ENCODE peak calls at places on chromosomes 12 and 14, in five cellular contexts. One of them, this sample, is unnamed.

GRCh38 chr12:10722502-10722904 is 620 bp downstream of the YBX3 start:
- DNase-seq in neuronal stem cell: peak
- DNase-seq in IMR-90: peak
- DNase-seq in trophoblast cell: peak
- DNase-seq in H9: no peak
- DNase-seq in this sample: no peak

GRCh38 chr12:3463927-3464326 is 27.1 kb upstream of the PRMT8 start:
- DNase-seq in neuronal stem cell: no peak
- DNase-seq in IMR-90: no peak
- DNase-seq in trophoblast cell: no peak
- DNase-seq in H9: no peak
- DNase-seq in this sample: no peak

GRCh38 chr14:103500148-103500990 is 22.3 kb downstream of the CKB start:
- DNase-seq in IMR-90: peak
- DNase-seq in trophoblast cell: peak
- DNase-seq in H9: peak
- DNase-seq in neuronal stem cell: peak
- DNase-seq in this sample: peak

GRCh38 chr14:53461823-53462222 is 308.7 kb upstream of the DDHD1 start:
- DNase-seq in IMR-90: no peak
- DNase-seq in trophoblast cell: no peak
- DNase-seq in H9: no peak
- DNase-seq in neuronal stem cell: no peak
- DNase-seq in this sample: peak

GRCh38 chr14:68137704-68138619 is 318.4 kb downstream of the RAD51B start:
- DNase-seq in H9: peak
- DNase-seq in neuronal stem cell: peak
- DNase-seq in trophoblast cell: peak
- DNase-seq in IMR-90: peak
- DNase-seq in this sample: peak

GRCh38 chr12:81992461-81992860 is 233.3 kb upstream of the PPFIA2 start:
- DNase-seq in IMR-90: no peak
- DNase-seq in H9: peak
- DNase-seq in trophoblast cell: no peak
- DNase-seq in neuronal stem cell: peak
- DNase-seq in this sample: peak

GRCh38 chr14:85482549-85482948 is 47.4 kb upstream of the FLRT2 start:
- DNase-seq in IMR-90: no peak
- DNase-seq in neuronal stem cell: no peak
- DNase-seq in trophoblast cell: no peak
- DNase-seq in H9: no peak
- DNase-seq in this sample: no peak

GRCh38 chr14:99955826-99956455 is 109.3 kb upstream of the EVL start:
- DNase-seq in trophoblast cell: no peak
- DNase-seq in H9: no peak
- DNase-seq in neuronal stem cell: no peak
- DNase-seq in IMR-90: no peak
- DNase-seq in this sample: no peak

GRCh38 chr14:103711516-103712431 is 3.5 kb downstream of the XRCC3 start:
- DNase-seq in H9: no peak
- DNase-seq in neuronal stem cell: no peak
- DNase-seq in IMR-90: no peak
- DNase-seq in trophoblast cell: no peak
- DNase-seq in this sample: no peak

GRCh38 chr12:113519464-113520191 is 48.0 kb upstream of the LHX5 start:
- DNase-seq in trophoblast cell: no peak
- DNase-seq in H9: no peak
- DNase-seq in IMR-90: no peak
- DNase-seq in neuronal stem cell: peak
- DNase-seq in this sample: no peak

GRCh38 chr12:62190921-62191746 is 69.1 kb upstream of the USP15 start:
- DNase-seq in H9: peak
- DNase-seq in neuronal stem cell: peak
- DNase-seq in trophoblast cell: peak
- DNase-seq in IMR-90: peak
- DNase-seq in this sample: peak

GRCh38 chr14:24833385-24833784 is 199.4 kb upstream of the GZMB start:
- DNase-seq in trophoblast cell: no peak
- DNase-seq in H9: no peak
- DNase-seq in IMR-90: no peak
- DNase-seq in neuronal stem cell: no peak
- DNase-seq in this sample: no peak

GRCh38 chr12:9948606-9949286 is 16.6 kb upstream of the CLEC2A start:
- DNase-seq in IMR-90: no peak
- DNase-seq in neuronal stem cell: no peak
- DNase-seq in trophoblast cell: no peak
- DNase-seq in H9: no peak
- DNase-seq in this sample: no peak

GRCh38 chr12:49974231-49974675 is 1.5 kb downstream of the AQP6 start:
- DNase-seq in IMR-90: peak
- DNase-seq in neuronal stem cell: no peak
- DNase-seq in trophoblast cell: peak
- DNase-seq in H9: peak
- DNase-seq in this sample: peak

GRCh38 chr12:57236925-57237652 is 7.6 kb downstream of the SHMT2 start:
- DNase-seq in IMR-90: no peak
- DNase-seq in trophoblast cell: no peak
- DNase-seq in neuronal stem cell: no peak
- DNase-seq in H9: peak
- DNase-seq in this sample: peak

GRCh38 chr14:20680843-20681347 is 3.5 kb upstream of the RNASE4 start:
- DNase-seq in neuronal stem cell: no peak
- DNase-seq in IMR-90: no peak
- DNase-seq in H9: no peak
- DNase-seq in trophoblast cell: no peak
- DNase-seq in this sample: no peak

GRCh38 chr12:12881495-12881894 is 9.9 kb upstream of the GPRC5A start:
- DNase-seq in trophoblast cell: peak
- DNase-seq in H9: no peak
- DNase-seq in neuronal stem cell: no peak
- DNase-seq in IMR-90: peak
- DNase-seq in this sample: no peak

GRCh38 chr14:78448483-78449094 is 278.4 kb downstream of the NRXN3 start:
- DNase-seq in H9: peak
- DNase-seq in trophoblast cell: peak
- DNase-seq in neuronal stem cell: peak
- DNase-seq in IMR-90: no peak
- DNase-seq in this sample: peak

GRCh38 chr14:69643430-69644200 is 32.2 kb downstream of the SUSD6 start:
- DNase-seq in trophoblast cell: no peak
- DNase-seq in neuronal stem cell: no peak
- DNase-seq in H9: no peak
- DNase-seq in IMR-90: peak
- DNase-seq in this sample: no peak

GRCh38 chr12:107912421-107913004 is 138.0 kb downstream of the ASCL4 start:
- DNase-seq in trophoblast cell: peak
- DNase-seq in neuronal stem cell: peak
- DNase-seq in H9: peak
- DNase-seq in IMR-90: no peak
- DNase-seq in this sample: peak

GRCh38 chr14:101501341-101501740 is 60.0 kb upstream of the DIO3 start:
- DNase-seq in trophoblast cell: no peak
- DNase-seq in H9: peak
- DNase-seq in IMR-90: no peak
- DNase-seq in neuronal stem cell: no peak
- DNase-seq in this sample: no peak

GRCh38 chr14:73261520-73262426 is 24.5 kb downstream of the PAPLN start:
- DNase-seq in trophoblast cell: no peak
- DNase-seq in H9: no peak
- DNase-seq in neuronal stem cell: no peak
- DNase-seq in IMR-90: no peak
- DNase-seq in this sample: no peak

GRCh38 chr14:68208218-68208617 is 388.6 kb downstream of the RAD51B start:
- DNase-seq in neuronal stem cell: no peak
- DNase-seq in IMR-90: no peak
- DNase-seq in H9: no peak
- DNase-seq in trophoblast cell: no peak
- DNase-seq in this sample: no peak

GRCh38 chr14:100275214-100275613 is 31.0 kb downstream of the SLC25A29 start:
- DNase-seq in IMR-90: no peak
- DNase-seq in trophoblast cell: no peak
- DNase-seq in neuronal stem cell: no peak
- DNase-seq in H9: no peak
- DNase-seq in this sample: no peak

GRCh38 chr14:69559581-69560011 is 15.1 kb downstream of the CCDC177 start:
- DNase-seq in IMR-90: no peak
- DNase-seq in trophoblast cell: no peak
- DNase-seq in H9: no peak
- DNase-seq in neuronal stem cell: no peak
- DNase-seq in this sample: no peak

GRCh38 chr14:49303952-49304516 is 282.1 kb downstream of the RPS29 start:
- DNase-seq in trophoblast cell: peak
- DNase-seq in IMR-90: peak
- DNase-seq in neuronal stem cell: peak
- DNase-seq in H9: peak
- DNase-seq in this sample: peak

GRCh38 chr12:54016478-54016964 is 7.7 kb downstream of the HOXC8 start:
- DNase-seq in trophoblast cell: peak
- DNase-seq in IMR-90: peak
- DNase-seq in H9: no peak
- DNase-seq in neuronal stem cell: no peak
- DNase-seq in this sample: no peak

GRCh38 chr14:52025310-52025709 is 36.0 kb downstream of the RTRAF start:
- DNase-seq in IMR-90: peak
- DNase-seq in trophoblast cell: no peak
- DNase-seq in H9: no peak
- DNase-seq in neuronal stem cell: no peak
- DNase-seq in this sample: no peak

GRCh38 chr14:87896393-87897380 is 96.3 kb downstream of the GALC start:
- DNase-seq in trophoblast cell: peak
- DNase-seq in neuronal stem cell: peak
- DNase-seq in IMR-90: peak
- DNase-seq in H9: no peak
- DNase-seq in this sample: peak

GRCh38 chr12:50581226-50582184 is 76.7 kb downstream of the DIP2B start:
- DNase-seq in IMR-90: peak
- DNase-seq in trophoblast cell: peak
- DNase-seq in neuronal stem cell: no peak
- DNase-seq in H9: no peak
- DNase-seq in this sample: no peak

GRCh38 chr14:81366259-81366658 is 33.9 kb downstream of the STON2 start:
- DNase-seq in H9: no peak
- DNase-seq in neuronal stem cell: no peak
- DNase-seq in IMR-90: no peak
- DNase-seq in trophoblast cell: no peak
- DNase-seq in this sample: peak

GRCh38 chr12:40632933-40633332 is 59.3 kb upstream of the CNTN1 start:
- DNase-seq in trophoblast cell: peak
- DNase-seq in neuronal stem cell: no peak
- DNase-seq in IMR-90: no peak
- DNase-seq in H9: no peak
- DNase-seq in this sample: no peak

GRCh38 chr12:591571-592505 is 71.4 kb downstream of the NINJ2 start:
- DNase-seq in neuronal stem cell: no peak
- DNase-seq in H9: no peak
- DNase-seq in IMR-90: no peak
- DNase-seq in trophoblast cell: peak
- DNase-seq in this sample: no peak
- H2BK5ac ChIP-seq in neuronal stem cell: no peak
- H2BK5ac ChIP-seq in H9: no peak
- H2BK5ac ChIP-seq in IMR-90: no peak
- H2BK5ac ChIP-seq in trophoblast cell: no peak
- H2BK5ac ChIP-seq in this sample: no peak

GRCh38 chr12:111339306-111339938 is 29.5 kb downstream of the PHETA1 start:
- DNase-seq in IMR-90: no peak
- DNase-seq in neuronal stem cell: no peak
- DNase-seq in trophoblast cell: no peak
- DNase-seq in H9: no peak
- DNase-seq in this sample: peak
- H2BK5ac ChIP-seq in IMR-90: no peak
- H2BK5ac ChIP-seq in neuronal stem cell: no peak
- H2BK5ac ChIP-seq in trophoblast cell: no peak
- H2BK5ac ChIP-seq in H9: no peak
- H2BK5ac ChIP-seq in this sample: no peak

GRCh38 chr12:1777798-1778197 is 42.6 kb upstream of the LRTM2 start:
- DNase-seq in neuronal stem cell: no peak
- DNase-seq in trophoblast cell: peak
- DNase-seq in H9: no peak
- DNase-seq in IMR-90: peak
- DNase-seq in this sample: no peak

GRCh38 chr12:1778911-1779310 is 41.5 kb upstream of the LRTM2 start:
- DNase-seq in trophoblast cell: no peak
- DNase-seq in neuronal stem cell: no peak
- DNase-seq in IMR-90: no peak
- DNase-seq in H9: no peak
- DNase-seq in this sample: no peak

GRCh38 chr12:1779783-1780182 is 40.6 kb upstream of the LRTM2 start:
- DNase-seq in IMR-90: peak
- DNase-seq in neuronal stem cell: no peak
- DNase-seq in trophoblast cell: no peak
- DNase-seq in H9: no peak
- DNase-seq in this sample: no peak

GRCh38 chr12:1773937-1774655 is 46.3 kb upstream of the LRTM2 start:
- DNase-seq in trophoblast cell: no peak
- DNase-seq in IMR-90: peak
- DNase-seq in H9: no peak
- DNase-seq in neuronal stem cell: no peak
- DNase-seq in this sample: no peak

GRCh38 chr12:1776139-1776975 is 44.0 kb upstream of the LRTM2 start:
- DNase-seq in trophoblast cell: peak
- DNase-seq in H9: no peak
- DNase-seq in neuronal stem cell: no peak
- DNase-seq in IMR-90: peak
- DNase-seq in this sample: peak
- H2BK5ac ChIP-seq in trophoblast cell: peak
- H2BK5ac ChIP-seq in H9: no peak
- H2BK5ac ChIP-seq in neuronal stem cell: no peak
- H2BK5ac ChIP-seq in IMR-90: no peak
- H2BK5ac ChIP-seq in this sample: no peak

DNA sequence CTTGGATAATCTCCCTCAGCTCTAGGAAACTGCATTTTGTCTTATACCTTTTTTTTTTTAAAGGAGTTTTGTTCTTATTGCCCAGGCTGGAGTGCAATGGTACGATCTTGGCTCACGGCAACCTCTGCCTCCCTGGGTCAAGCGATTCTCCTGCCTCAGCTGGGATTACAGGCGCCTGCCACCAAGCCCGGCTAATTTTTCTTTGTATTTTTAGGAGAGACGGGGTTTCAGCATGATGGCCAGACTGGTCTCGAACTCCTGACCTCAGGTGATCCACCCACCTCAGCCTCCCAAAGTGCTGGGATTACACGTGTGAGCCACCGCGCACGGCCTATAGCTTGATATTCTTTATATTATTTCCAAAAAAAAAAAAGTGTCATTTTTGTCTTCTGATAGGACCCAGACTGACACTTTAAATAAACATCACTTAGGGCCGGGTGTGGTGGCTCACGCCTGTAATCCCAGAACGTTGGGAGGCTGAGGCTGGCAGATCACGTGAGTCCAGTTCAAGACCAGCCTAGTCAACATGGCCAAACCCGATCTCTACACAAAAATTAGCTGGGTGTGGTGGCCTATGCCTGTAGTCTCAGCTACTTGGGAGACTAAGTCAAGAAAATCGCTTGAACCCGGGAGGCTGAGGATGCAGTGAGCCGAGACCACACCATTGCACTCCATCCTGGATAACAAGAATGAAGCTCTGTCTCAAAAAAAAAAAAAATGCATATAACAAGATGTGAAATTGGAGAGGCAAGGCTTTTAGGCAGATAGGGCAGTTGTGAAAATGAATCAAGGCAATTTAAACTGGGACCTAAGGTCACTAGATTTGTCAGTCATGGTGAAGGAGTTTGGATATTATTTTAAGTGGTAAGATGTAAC is 18.4 kb downstream of the SLC2A3 start:
- DNase-seq in IMR-90: no peak
- DNase-seq in H9: no peak
- DNase-seq in trophoblast cell: no peak
- DNase-seq in neuronal stem cell: no peak
- DNase-seq in this sample: no peak
- H2BK5ac ChIP-seq in IMR-90: no peak
- H2BK5ac ChIP-seq in H9: no peak
- H2BK5ac ChIP-seq in trophoblast cell: no peak
- H2BK5ac ChIP-seq in neuronal stem cell: no peak
- H2BK5ac ChIP-seq in this sample: no peak